ENCODE peak calls at places on chromosomes 3 and 15, in four cellular contexts. One of them, this sample, is unnamed.

GRCh38 chr3:161406594-161407555 is 35.6 kb upstream of the SPTSSB start:
- DNase-seq in mesendoderm: no peak
- DNase-seq in heart left ventricle: no peak
- DNase-seq in fibroblast of pulmonary artery: no peak
- DNase-seq in this sample: no peak

GRCh38 chr3:178802259-178802658 is 266.0 kb downstream of the KCNMB2 start:
- DNase-seq in fibroblast of pulmonary artery: no peak
- DNase-seq in mesendoderm: no peak
- DNase-seq in heart left ventricle: no peak
- DNase-seq in this sample: no peak

GRCh38 chr3:171828852-171829770 is 14.0 kb upstream of the TMEM212 start:
- DNase-seq in mesendoderm: no peak
- DNase-seq in fibroblast of pulmonary artery: peak
- DNase-seq in heart left ventricle: no peak
- DNase-seq in this sample: no peak

GRCh38 chr3:45214061-45214680 is 11.9 kb downstream of the TMEM158 start:
- DNase-seq in fibroblast of pulmonary artery: no peak
- DNase-seq in mesendoderm: peak
- DNase-seq in heart left ventricle: no peak
- DNase-seq in this sample: no peak

GRCh38 chr15:46660096-46660842 is 1025.4 kb downstream of the SQOR start:
- DNase-seq in mesendoderm: no peak
- DNase-seq in heart left ventricle: no peak
- DNase-seq in fibroblast of pulmonary artery: no peak
- DNase-seq in this sample: no peak

GRCh38 chr3:110752307-110752706 is 319.3 kb upstream of the NECTIN3 start:
- DNase-seq in mesendoderm: peak
- DNase-seq in heart left ventricle: no peak
- DNase-seq in fibroblast of pulmonary artery: no peak
- DNase-seq in this sample: no peak

GRCh38 chr15:51621917-51622268 is 678 bp downstream of the DMXL2 start:
- DNase-seq in heart left ventricle: peak
- DNase-seq in fibroblast of pulmonary artery: peak
- DNase-seq in mesendoderm: peak
- DNase-seq in this sample: no peak

GRCh38 chr3:136973352-136973751 is 15.6 kb downstream of the IL20RB start:
- DNase-seq in fibroblast of pulmonary artery: no peak
- DNase-seq in heart left ventricle: no peak
- DNase-seq in mesendoderm: no peak
- DNase-seq in this sample: no peak

GRCh38 chr3:149596136-149596770 is 61.6 kb downstream of the WWTR1 start:
- DNase-seq in mesendoderm: no peak
- DNase-seq in heart left ventricle: no peak
- DNase-seq in fibroblast of pulmonary artery: peak
- DNase-seq in this sample: no peak

GRCh38 chr15:49627407-49627877 is 6.6 kb downstream of the DTWD1 start:
- DNase-seq in heart left ventricle: no peak
- DNase-seq in mesendoderm: no peak
- DNase-seq in fibroblast of pulmonary artery: peak
- DNase-seq in this sample: peak

GRCh38 chr15:55530861-55531313 is 22.9 kb upstream of the DNAAF4 start:
- DNase-seq in mesendoderm: peak
- DNase-seq in heart left ventricle: no peak
- DNase-seq in fibroblast of pulmonary artery: peak
- DNase-seq in this sample: no peak

GRCh38 chr3:17806876-17807275 is 64.4 kb upstream of the TBC1D5 start:
- DNase-seq in mesendoderm: no peak
- DNase-seq in fibroblast of pulmonary artery: no peak
- DNase-seq in heart left ventricle: no peak
- DNase-seq in this sample: no peak

GRCh38 chr3:24519368-24520100 is 24.9 kb upstream of the THRB start:
- DNase-seq in heart left ventricle: peak
- DNase-seq in mesendoderm: peak
- DNase-seq in fibroblast of pulmonary artery: no peak
- DNase-seq in this sample: no peak

GRCh38 chr3:150168694-150169093 is 198.0 kb upstream of the PFN2 start:
- DNase-seq in fibroblast of pulmonary artery: peak
- DNase-seq in mesendoderm: no peak
- DNase-seq in heart left ventricle: peak
- DNase-seq in this sample: no peak

GRCh38 chr15:52331490-52332240 is 36.1 kb upstream of the MYO5C start:
- DNase-seq in mesendoderm: peak
- DNase-seq in fibroblast of pulmonary artery: peak
- DNase-seq in heart left ventricle: no peak
- DNase-seq in this sample: no peak

GRCh38 chr3:108041253-108041652 is 49.6 kb downstream of the CD47 start:
- DNase-seq in mesendoderm: no peak
- DNase-seq in fibroblast of pulmonary artery: no peak
- DNase-seq in heart left ventricle: no peak
- DNase-seq in this sample: no peak

GRCh38 chr3:16945330-16945729 is 60.6 kb downstream of the PLCL2 start:
- DNase-seq in mesendoderm: no peak
- DNase-seq in heart left ventricle: no peak
- DNase-seq in fibroblast of pulmonary artery: peak
- DNase-seq in this sample: peak

GRCh38 chr3:65858749-65859148 is 180.0 kb downstream of the MAGI1 start:
- DNase-seq in heart left ventricle: no peak
- DNase-seq in fibroblast of pulmonary artery: no peak
- DNase-seq in mesendoderm: no peak
- DNase-seq in this sample: no peak

GRCh38 chr15:66943456-66944095 is 121.8 kb upstream of the SMAD3 start:
- DNase-seq in fibroblast of pulmonary artery: no peak
- DNase-seq in heart left ventricle: no peak
- DNase-seq in mesendoderm: no peak
- DNase-seq in this sample: no peak

GRCh38 chr3:39189648-39190269 is 2.6 kb downstream of the XIRP1 start:
- DNase-seq in fibroblast of pulmonary artery: peak
- DNase-seq in heart left ventricle: peak
- DNase-seq in mesendoderm: peak
- DNase-seq in this sample: no peak

GRCh38 chr15:23866832-23867231 is 179.7 kb upstream of the NDN start:
- DNase-seq in fibroblast of pulmonary artery: peak
- DNase-seq in mesendoderm: no peak
- DNase-seq in heart left ventricle: no peak
- DNase-seq in this sample: no peak

GRCh38 chr3:39811561-39811960 is 2.2 kb downstream of the MYRIP start:
- DNase-seq in mesendoderm: no peak
- DNase-seq in heart left ventricle: no peak
- DNase-seq in fibroblast of pulmonary artery: no peak
- DNase-seq in this sample: no peak

GRCh38 chr3:140834266-140835037 is 107.2 kb upstream of the SLC25A36 start:
- DNase-seq in mesendoderm: peak
- DNase-seq in heart left ventricle: no peak
- DNase-seq in fibroblast of pulmonary artery: no peak
- DNase-seq in this sample: peak

GRCh38 chr3:31421280-31422048 is 111.3 kb upstream of the STT3B start:
- DNase-seq in fibroblast of pulmonary artery: no peak
- DNase-seq in mesendoderm: peak
- DNase-seq in heart left ventricle: no peak
- DNase-seq in this sample: no peak

GRCh38 chr3:35335703-35336102 is 303.6 kb upstream of the ARPP21 start:
- DNase-seq in heart left ventricle: no peak
- DNase-seq in mesendoderm: peak
- DNase-seq in fibroblast of pulmonary artery: peak
- DNase-seq in this sample: no peak

GRCh38 chr3:114057011-114057347 is 442 bp downstream of the QTRT2 start:
- DNase-seq in mesendoderm: no peak
- DNase-seq in heart left ventricle: no peak
- DNase-seq in fibroblast of pulmonary artery: no peak
- DNase-seq in this sample: no peak

GRCh38 chr3:137767146-137768020 is 3.3 kb downstream of the SOX14 start:
- DNase-seq in mesendoderm: peak
- DNase-seq in heart left ventricle: no peak
- DNase-seq in fibroblast of pulmonary artery: no peak
- DNase-seq in this sample: no peak

GRCh38 chr3:98733055-98733777 is 29.9 kb upstream of the ST3GAL6 start:
- DNase-seq in mesendoderm: peak
- DNase-seq in heart left ventricle: peak
- DNase-seq in fibroblast of pulmonary artery: peak
- DNase-seq in this sample: no peak

DNA sequence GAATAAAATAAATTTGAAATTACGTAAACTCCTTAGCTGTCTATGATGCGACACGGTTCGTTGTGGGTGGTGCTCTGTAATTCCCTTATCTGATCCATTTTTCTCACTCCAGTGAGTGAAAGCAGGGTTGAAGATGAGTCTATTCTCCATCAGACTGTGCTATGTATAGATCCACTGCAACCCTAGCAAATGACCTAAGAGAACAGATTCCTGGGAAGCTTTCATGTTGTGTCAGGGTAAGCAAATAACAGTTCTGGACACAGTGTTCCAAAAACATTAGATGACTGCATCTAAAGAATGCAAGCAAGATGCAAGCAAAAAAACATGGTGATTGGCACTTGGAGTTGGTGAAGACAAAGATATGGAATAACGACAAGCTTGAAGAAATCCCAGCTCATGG is 239.3 kb downstream of the SLC9A9 start:
- DNase-seq in heart left ventricle: no peak
- DNase-seq in fibroblast of pulmonary artery: peak
- DNase-seq in mesendoderm: no peak
- DNase-seq in this sample: no peak
- H3K4me3 ChIP-seq in heart left ventricle: no peak
- H3K4me3 ChIP-seq in fibroblast of pulmonary artery: no peak
- H3K4me3 ChIP-seq in mesendoderm: no peak
- H3K4me3 ChIP-seq in this sample: no peak

GRCh38 chr15:40192942-40193341 is 32.1 kb downstream of the BUB1B start:
- DNase-seq in heart left ventricle: no peak
- DNase-seq in mesendoderm: no peak
- DNase-seq in fibroblast of pulmonary artery: peak
- DNase-seq in this sample: no peak

GRCh38 chr15:40198364-40199085 is 37.7 kb downstream of the BUB1B start:
- DNase-seq in fibroblast of pulmonary artery: no peak
- DNase-seq in mesendoderm: no peak
- DNase-seq in heart left ventricle: no peak
- DNase-seq in this sample: no peak

DNA sequence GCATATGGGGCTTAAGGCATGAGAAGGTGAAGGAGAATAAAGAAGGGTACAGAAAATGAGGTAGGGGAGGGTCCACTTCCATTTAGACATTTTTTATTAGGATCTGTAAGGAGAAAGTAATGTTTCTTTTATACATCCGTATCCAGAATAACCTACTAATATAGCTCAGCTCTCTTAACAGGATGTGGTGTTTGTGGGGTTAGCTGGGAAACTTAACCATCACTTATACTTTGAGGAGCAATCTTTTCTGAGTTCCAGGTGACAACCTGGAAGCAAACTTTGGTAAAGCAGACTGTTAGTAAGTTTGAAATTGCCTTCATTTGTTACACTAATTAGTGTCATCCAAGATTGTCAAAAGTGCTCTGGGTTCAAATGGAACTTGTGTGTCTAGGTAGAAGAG is 36.6 kb downstream of the BUB1B start:
- DNase-seq in mesendoderm: no peak
- DNase-seq in fibroblast of pulmonary artery: no peak
- DNase-seq in heart left ventricle: no peak
- DNase-seq in this sample: no peak
- H3K4me3 ChIP-seq in mesendoderm: no peak
- H3K4me3 ChIP-seq in fibroblast of pulmonary artery: no peak
- H3K4me3 ChIP-seq in heart left ventricle: no peak
- H3K4me3 ChIP-seq in this sample: no peak

GRCh38 chr3:188296761-188297689 is 143.1 kb downstream of the LPP start:
- DNase-seq in fibroblast of pulmonary artery: peak
- DNase-seq in heart left ventricle: peak
- DNase-seq in mesendoderm: no peak
- DNase-seq in this sample: no peak

GRCh38 chr3:188292827-188293226 is 138.9 kb downstream of the LPP start:
- DNase-seq in fibroblast of pulmonary artery: no peak
- DNase-seq in mesendoderm: no peak
- DNase-seq in heart left ventricle: no peak
- DNase-seq in this sample: no peak

GRCh38 chr3:188295876-188296275 is 141.9 kb downstream of the LPP start:
- DNase-seq in heart left ventricle: no peak
- DNase-seq in fibroblast of pulmonary artery: no peak
- DNase-seq in mesendoderm: no peak
- DNase-seq in this sample: no peak

GRCh38 chr3:188294113-188294512 is 140.2 kb downstream of the LPP start:
- DNase-seq in mesendoderm: no peak
- DNase-seq in fibroblast of pulmonary artery: no peak
- DNase-seq in heart left ventricle: no peak
- DNase-seq in this sample: no peak

DNA sequence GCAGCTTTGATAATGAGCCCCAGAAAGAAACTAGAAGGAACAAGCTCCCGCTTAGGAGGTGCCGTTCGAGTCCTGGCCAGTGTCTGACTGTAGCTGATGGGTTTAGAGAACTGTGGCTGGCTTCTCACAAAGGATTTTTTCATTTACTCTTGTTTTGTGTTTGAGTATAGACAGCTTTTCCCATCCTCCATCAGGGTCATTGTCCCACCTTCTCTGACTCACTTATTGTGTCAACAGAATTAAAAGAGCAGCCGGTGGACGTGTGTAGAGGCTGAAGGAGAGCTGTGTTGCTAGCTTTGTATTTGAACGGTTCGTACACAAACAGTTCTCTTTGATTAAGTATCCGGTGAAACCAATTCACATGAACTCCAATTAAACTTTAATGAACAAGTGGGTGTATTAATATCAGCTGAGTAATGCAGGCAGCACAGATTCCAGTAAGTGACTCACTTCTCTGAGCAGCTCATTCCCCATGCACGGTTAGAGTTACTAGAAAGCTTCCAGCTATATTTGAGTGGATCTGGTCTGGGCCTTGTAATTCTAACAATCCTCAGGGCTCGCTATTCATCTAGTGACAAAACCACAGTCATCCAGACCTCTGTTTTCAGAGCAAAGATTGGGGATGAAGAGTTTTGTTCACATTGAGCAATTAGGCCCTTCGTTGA is 141.0 kb downstream of the LPP start:
- DNase-seq in mesendoderm: peak
- DNase-seq in heart left ventricle: no peak
- DNase-seq in fibroblast of pulmonary artery: peak
- DNase-seq in this sample: peak
- H3K4me3 ChIP-seq in mesendoderm: no peak
- H3K4me3 ChIP-seq in heart left ventricle: no peak
- H3K4me3 ChIP-seq in fibroblast of pulmonary artery: no peak
- H3K4me3 ChIP-seq in this sample: no peak

DNA sequence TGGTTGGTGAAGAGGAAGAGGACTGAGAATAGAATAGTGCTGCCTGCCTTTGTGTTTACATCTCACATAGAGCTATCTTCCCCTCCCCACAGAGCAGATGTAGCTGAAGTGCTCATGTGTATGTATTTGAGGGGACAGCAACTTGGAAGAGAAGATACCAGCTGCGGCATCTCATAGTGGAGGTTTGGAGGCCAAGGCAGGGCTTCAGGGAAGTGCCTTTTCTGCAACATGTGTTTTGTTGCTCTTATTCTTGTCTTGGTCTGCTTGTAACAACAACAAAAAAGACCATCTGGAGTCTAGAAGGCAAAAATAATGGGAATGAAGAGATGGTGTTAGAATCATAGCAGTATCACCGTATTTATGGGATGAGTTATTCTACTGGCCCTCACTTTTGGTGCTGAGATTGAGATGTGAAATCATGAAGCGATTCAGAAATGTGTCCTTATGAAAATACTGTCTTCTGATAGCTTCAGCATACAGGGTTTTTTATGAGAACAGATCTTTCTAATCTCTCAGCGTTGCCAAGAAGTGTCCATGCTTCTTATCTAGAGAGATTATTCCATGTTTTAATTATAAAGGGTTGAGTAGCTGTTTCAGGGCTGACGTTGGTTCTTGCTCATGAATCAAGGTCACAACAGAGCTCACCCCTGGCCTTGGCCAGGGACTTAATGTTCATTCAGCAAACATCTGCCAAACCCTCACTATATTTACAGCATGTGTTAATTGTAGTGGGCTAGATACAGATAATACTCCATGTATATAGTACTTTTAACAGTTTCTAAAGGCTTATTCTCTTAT is 58.0 kb downstream of the ITPR1 start:
- DNase-seq in fibroblast of pulmonary artery: peak
- DNase-seq in mesendoderm: no peak
- DNase-seq in heart left ventricle: peak
- DNase-seq in this sample: no peak
- H3K4me3 ChIP-seq in fibroblast of pulmonary artery: no peak
- H3K4me3 ChIP-seq in mesendoderm: no peak
- H3K4me3 ChIP-seq in heart left ventricle: no peak
- H3K4me3 ChIP-seq in this sample: no peak